ENCODE peak calls at places on chromosome 17, in nine cellular contexts. One of them, this sample, is unnamed.
A peak's percentile ranks its signal among the peaks of the same experiment; 100 is the strongest.

GRCh38 chr17:83151442-83152220 is 72.2 kb downstream of the METRNL start:
- DNase-seq in stimulated activated CD8-positive, alpha-beta memory T cell treated with anti-CD3 and anti-CD28 coated beads, Interleukin-12 subunit alpha, Interleukin-12 subunit beta, amount 100 ng/mL, for 1 hour: no peak
- DNase-seq in activated T-cell treated with anti-CD3 and anti-CD28 coated beads for 48 hours: no peak
- DNase-seq in HCEC 1CT: no peak
- DNase-seq in COR-L47: no peak
- DNase-seq in HCT116: no peak
- DNase-seq in HT-29: no peak
- DNase-seq in stimulated activated naive CD4-positive, alpha-beta T cell: no peak
- DNase-seq in left ventricle myocardium superior: no peak
- DNase-seq in this sample: no peak

GRCh38 chr17:3754458-3755334 is 31.0 kb downstream of the HASPIN start:
- DNase-seq in stimulated activated naive CD4-positive, alpha-beta T cell: peak; percentile 90
- DNase-seq in HCEC 1CT: no peak
- DNase-seq in stimulated activated CD8-positive, alpha-beta memory T cell treated with anti-CD3 and anti-CD28 coated beads, Interleukin-12 subunit alpha, Interleukin-12 subunit beta, amount 100 ng/mL, for 1 hour: peak; percentile 59
- DNase-seq in HCT116: peak; percentile 95
- DNase-seq in activated T-cell treated with anti-CD3 and anti-CD28 coated beads for 48 hours: peak; percentile 61
- DNase-seq in HT-29: peak; percentile 96
- DNase-seq in left ventricle myocardium superior: peak; percentile 49
- DNase-seq in COR-L47: peak; percentile 78
- DNase-seq in this sample: peak; percentile 97

GRCh38 chr17:21815352-21816063 is 123.2 kb downstream of the KCNJ18 start:
- DNase-seq in HCEC 1CT: no peak
- DNase-seq in HT-29: no peak
- DNase-seq in left ventricle myocardium superior: peak; percentile 15
- DNase-seq in HCT116: no peak
- DNase-seq in activated T-cell treated with anti-CD3 and anti-CD28 coated beads for 48 hours: no peak
- DNase-seq in COR-L47: no peak
- DNase-seq in stimulated activated naive CD4-positive, alpha-beta T cell: no peak
- DNase-seq in stimulated activated CD8-positive, alpha-beta memory T cell treated with anti-CD3 and anti-CD28 coated beads, Interleukin-12 subunit alpha, Interleukin-12 subunit beta, amount 100 ng/mL, for 1 hour: no peak
- DNase-seq in this sample: no peak

GRCh38 chr17:76697702-76698465 is 12.9 kb downstream of the MXRA7 start:
- DNase-seq in COR-L47: no peak
- DNase-seq in HCEC 1CT: no peak
- DNase-seq in stimulated activated naive CD4-positive, alpha-beta T cell: no peak
- DNase-seq in activated T-cell treated with anti-CD3 and anti-CD28 coated beads for 48 hours: no peak
- DNase-seq in left ventricle myocardium superior: peak; percentile 66
- DNase-seq in HCT116: no peak
- DNase-seq in stimulated activated CD8-positive, alpha-beta memory T cell treated with anti-CD3 and anti-CD28 coated beads, Interleukin-12 subunit alpha, Interleukin-12 subunit beta, amount 100 ng/mL, for 1 hour: no peak
- DNase-seq in HT-29: no peak
- DNase-seq in this sample: no peak

GRCh38 chr17:82216301-82217119 is 3.9 kb upstream of the CCDC57 start:
- DNase-seq in COR-L47: no peak
- DNase-seq in HCEC 1CT: peak; percentile 86
- DNase-seq in HCT116: peak; percentile 85
- DNase-seq in HT-29: peak; percentile 71
- DNase-seq in stimulated activated CD8-positive, alpha-beta memory T cell treated with anti-CD3 and anti-CD28 coated beads, Interleukin-12 subunit alpha, Interleukin-12 subunit beta, amount 100 ng/mL, for 1 hour: no peak
- DNase-seq in activated T-cell treated with anti-CD3 and anti-CD28 coated beads for 48 hours: peak; percentile 43
- DNase-seq in stimulated activated naive CD4-positive, alpha-beta T cell: no peak
- DNase-seq in left ventricle myocardium superior: peak; percentile 79
- DNase-seq in this sample: peak; percentile 94

GRCh38 chr17:59848385-59848668 is 44.4 kb downstream of the TUBD1 start:
- DNase-seq in HCT116: no peak
- DNase-seq in stimulated activated naive CD4-positive, alpha-beta T cell: no peak
- DNase-seq in left ventricle myocardium superior: no peak
- DNase-seq in HT-29: no peak
- DNase-seq in stimulated activated CD8-positive, alpha-beta memory T cell treated with anti-CD3 and anti-CD28 coated beads, Interleukin-12 subunit alpha, Interleukin-12 subunit beta, amount 100 ng/mL, for 1 hour: no peak
- DNase-seq in COR-L47: no peak
- DNase-seq in activated T-cell treated with anti-CD3 and anti-CD28 coated beads for 48 hours: no peak
- DNase-seq in HCEC 1CT: no peak
- DNase-seq in this sample: no peak

GRCh38 chr17:20028436-20028835 is 19.3 kb downstream of the SPECC1 start:
- DNase-seq in HCEC 1CT: no peak
- DNase-seq in stimulated activated naive CD4-positive, alpha-beta T cell: no peak
- DNase-seq in activated T-cell treated with anti-CD3 and anti-CD28 coated beads for 48 hours: no peak
- DNase-seq in left ventricle myocardium superior: no peak
- DNase-seq in HT-29: no peak
- DNase-seq in stimulated activated CD8-positive, alpha-beta memory T cell treated with anti-CD3 and anti-CD28 coated beads, Interleukin-12 subunit alpha, Interleukin-12 subunit beta, amount 100 ng/mL, for 1 hour: no peak
- DNase-seq in HCT116: no peak
- DNase-seq in COR-L47: no peak
- DNase-seq in this sample: no peak

GRCh38 chr17:43014020-43014615 is 7.5 kb downstream of the IFI35 start:
- DNase-seq in COR-L47: no peak
- DNase-seq in HT-29: no peak
- DNase-seq in HCEC 1CT: no peak
- DNase-seq in stimulated activated naive CD4-positive, alpha-beta T cell: no peak
- DNase-seq in left ventricle myocardium superior: peak; percentile 51
- DNase-seq in HCT116: no peak
- DNase-seq in activated T-cell treated with anti-CD3 and anti-CD28 coated beads for 48 hours: no peak
- DNase-seq in stimulated activated CD8-positive, alpha-beta memory T cell treated with anti-CD3 and anti-CD28 coated beads, Interleukin-12 subunit alpha, Interleukin-12 subunit beta, amount 100 ng/mL, for 1 hour: no peak
- DNase-seq in this sample: no peak

GRCh38 chr17:81712468-81713003 is 452 bp downstream of the SLC25A10 start:
- DNase-seq in activated T-cell treated with anti-CD3 and anti-CD28 coated beads for 48 hours: no peak
- DNase-seq in COR-L47: no peak
- DNase-seq in stimulated activated CD8-positive, alpha-beta memory T cell treated with anti-CD3 and anti-CD28 coated beads, Interleukin-12 subunit alpha, Interleukin-12 subunit beta, amount 100 ng/mL, for 1 hour: no peak
- DNase-seq in HCT116: no peak
- DNase-seq in stimulated activated naive CD4-positive, alpha-beta T cell: no peak
- DNase-seq in HCEC 1CT: peak; percentile 30
- DNase-seq in left ventricle myocardium superior: peak; percentile 52
- DNase-seq in HT-29: peak; percentile 75
- DNase-seq in this sample: peak; percentile 63

GRCh38 chr17:38509008-38509771 is 80.9 kb downstream of the ARHGAP23 start:
- DNase-seq in left ventricle myocardium superior: peak; percentile 85
- DNase-seq in HCT116: peak; percentile 65
- DNase-seq in stimulated activated naive CD4-positive, alpha-beta T cell: peak; percentile 46
- DNase-seq in stimulated activated CD8-positive, alpha-beta memory T cell treated with anti-CD3 and anti-CD28 coated beads, Interleukin-12 subunit alpha, Interleukin-12 subunit beta, amount 100 ng/mL, for 1 hour: peak; percentile 38
- DNase-seq in HCEC 1CT: peak; percentile 89
- DNase-seq in activated T-cell treated with anti-CD3 and anti-CD28 coated beads for 48 hours: peak; percentile 76
- DNase-seq in COR-L47: no peak
- DNase-seq in HT-29: peak; percentile 99
- DNase-seq in this sample: peak; percentile 95

GRCh38 chr17:45770632-45771472 is 13.3 kb upstream of the CRHR1 start:
- DNase-seq in HCT116: no peak
- DNase-seq in left ventricle myocardium superior: no peak
- DNase-seq in HT-29: no peak
- DNase-seq in HCEC 1CT: no peak
- DNase-seq in activated T-cell treated with anti-CD3 and anti-CD28 coated beads for 48 hours: no peak
- DNase-seq in stimulated activated CD8-positive, alpha-beta memory T cell treated with anti-CD3 and anti-CD28 coated beads, Interleukin-12 subunit alpha, Interleukin-12 subunit beta, amount 100 ng/mL, for 1 hour: no peak
- DNase-seq in COR-L47: no peak
- DNase-seq in stimulated activated naive CD4-positive, alpha-beta T cell: no peak
- DNase-seq in this sample: no peak

GRCh38 chr17:2125013-2125535 is 70.2 kb downstream of the HIC1 start:
- DNase-seq in COR-L47: no peak
- DNase-seq in left ventricle myocardium superior: no peak
- DNase-seq in stimulated activated CD8-positive, alpha-beta memory T cell treated with anti-CD3 and anti-CD28 coated beads, Interleukin-12 subunit alpha, Interleukin-12 subunit beta, amount 100 ng/mL, for 1 hour: no peak
- DNase-seq in stimulated activated naive CD4-positive, alpha-beta T cell: no peak
- DNase-seq in HT-29: no peak
- DNase-seq in HCEC 1CT: no peak
- DNase-seq in HCT116: no peak
- DNase-seq in activated T-cell treated with anti-CD3 and anti-CD28 coated beads for 48 hours: no peak
- DNase-seq in this sample: no peak

GRCh38 chr17:78390241-78391050 is 12.0 kb downstream of the PGS1 start:
- DNase-seq in HCT116: no peak
- DNase-seq in COR-L47: no peak
- DNase-seq in HCEC 1CT: peak; percentile 99
- DNase-seq in stimulated activated CD8-positive, alpha-beta memory T cell treated with anti-CD3 and anti-CD28 coated beads, Interleukin-12 subunit alpha, Interleukin-12 subunit beta, amount 100 ng/mL, for 1 hour: no peak
- DNase-seq in activated T-cell treated with anti-CD3 and anti-CD28 coated beads for 48 hours: no peak
- DNase-seq in stimulated activated naive CD4-positive, alpha-beta T cell: no peak
- DNase-seq in HT-29: no peak
- DNase-seq in left ventricle myocardium superior: peak; percentile 27
- DNase-seq in this sample: peak; percentile 14

GRCh38 chr17:80970762-80971703 is 20.6 kb upstream of the CHMP6 start:
- DNase-seq in activated T-cell treated with anti-CD3 and anti-CD28 coated beads for 48 hours: no peak
- DNase-seq in HT-29: no peak
- DNase-seq in stimulated activated CD8-positive, alpha-beta memory T cell treated with anti-CD3 and anti-CD28 coated beads, Interleukin-12 subunit alpha, Interleukin-12 subunit beta, amount 100 ng/mL, for 1 hour: no peak
- DNase-seq in stimulated activated naive CD4-positive, alpha-beta T cell: no peak
- DNase-seq in HCEC 1CT: no peak
- DNase-seq in left ventricle myocardium superior: no peak
- DNase-seq in HCT116: no peak
- DNase-seq in COR-L47: no peak
- DNase-seq in this sample: no peak

GRCh38 chr17:19538095-19539039 is 4.7 kb downstream of the SLC47A1 start:
- DNase-seq in stimulated activated CD8-positive, alpha-beta memory T cell treated with anti-CD3 and anti-CD28 coated beads, Interleukin-12 subunit alpha, Interleukin-12 subunit beta, amount 100 ng/mL, for 1 hour: no peak
- DNase-seq in left ventricle myocardium superior: peak; percentile 40
- DNase-seq in HCEC 1CT: no peak
- DNase-seq in activated T-cell treated with anti-CD3 and anti-CD28 coated beads for 48 hours: no peak
- DNase-seq in HCT116: no peak
- DNase-seq in HT-29: no peak
- DNase-seq in stimulated activated naive CD4-positive, alpha-beta T cell: no peak
- DNase-seq in COR-L47: no peak
- DNase-seq in this sample: no peak

GRCh38 chr17:13931111-13931526 is 138.2 kb upstream of the COX10 start:
- DNase-seq in left ventricle myocardium superior: no peak
- DNase-seq in activated T-cell treated with anti-CD3 and anti-CD28 coated beads for 48 hours: no peak
- DNase-seq in HCT116: no peak
- DNase-seq in stimulated activated naive CD4-positive, alpha-beta T cell: no peak
- DNase-seq in stimulated activated CD8-positive, alpha-beta memory T cell treated with anti-CD3 and anti-CD28 coated beads, Interleukin-12 subunit alpha, Interleukin-12 subunit beta, amount 100 ng/mL, for 1 hour: no peak
- DNase-seq in HT-29: no peak
- DNase-seq in COR-L47: no peak
- DNase-seq in HCEC 1CT: no peak
- DNase-seq in this sample: no peak

GRCh38 chr17:19712436-19713004 is 3.9 kb downstream of the SLC47A2 start:
- DNase-seq in HCEC 1CT: no peak
- DNase-seq in HCT116: no peak
- DNase-seq in HT-29: no peak
- DNase-seq in stimulated activated naive CD4-positive, alpha-beta T cell: no peak
- DNase-seq in stimulated activated CD8-positive, alpha-beta memory T cell treated with anti-CD3 and anti-CD28 coated beads, Interleukin-12 subunit alpha, Interleukin-12 subunit beta, amount 100 ng/mL, for 1 hour: no peak
- DNase-seq in activated T-cell treated with anti-CD3 and anti-CD28 coated beads for 48 hours: no peak
- DNase-seq in left ventricle myocardium superior: no peak
- DNase-seq in COR-L47: no peak
- DNase-seq in this sample: no peak

GRCh38 chr17:65797809-65798208 is 236.4 kb upstream of the AXIN2 start:
- DNase-seq in COR-L47: no peak
- DNase-seq in stimulated activated CD8-positive, alpha-beta memory T cell treated with anti-CD3 and anti-CD28 coated beads, Interleukin-12 subunit alpha, Interleukin-12 subunit beta, amount 100 ng/mL, for 1 hour: no peak
- DNase-seq in HT-29: peak; percentile 35
- DNase-seq in stimulated activated naive CD4-positive, alpha-beta T cell: peak; percentile 2
- DNase-seq in left ventricle myocardium superior: no peak
- DNase-seq in HCT116: no peak
- DNase-seq in HCEC 1CT: peak; percentile 17
- DNase-seq in activated T-cell treated with anti-CD3 and anti-CD28 coated beads for 48 hours: no peak
- DNase-seq in this sample: no peak

GRCh38 chr17:76382305-76382802 is 2.1 kb upstream of the SPHK1 start:
- DNase-seq in HT-29: no peak
- DNase-seq in stimulated activated CD8-positive, alpha-beta memory T cell treated with anti-CD3 and anti-CD28 coated beads, Interleukin-12 subunit alpha, Interleukin-12 subunit beta, amount 100 ng/mL, for 1 hour: no peak
- DNase-seq in COR-L47: no peak
- DNase-seq in activated T-cell treated with anti-CD3 and anti-CD28 coated beads for 48 hours: peak; percentile 13
- DNase-seq in HCEC 1CT: no peak
- DNase-seq in stimulated activated naive CD4-positive, alpha-beta T cell: no peak
- DNase-seq in HCT116: no peak
- DNase-seq in left ventricle myocardium superior: peak; percentile 55
- DNase-seq in this sample: no peak

GRCh38 chr17:78430892-78431691 is 52.6 kb downstream of the PGS1 start:
- DNase-seq in HCEC 1CT: no peak
- DNase-seq in stimulated activated CD8-positive, alpha-beta memory T cell treated with anti-CD3 and anti-CD28 coated beads, Interleukin-12 subunit alpha, Interleukin-12 subunit beta, amount 100 ng/mL, for 1 hour: no peak
- DNase-seq in left ventricle myocardium superior: no peak
- DNase-seq in stimulated activated naive CD4-positive, alpha-beta T cell: no peak
- DNase-seq in COR-L47: no peak
- DNase-seq in activated T-cell treated with anti-CD3 and anti-CD28 coated beads for 48 hours: no peak
- DNase-seq in HCT116: no peak
- DNase-seq in HT-29: no peak
- DNase-seq in this sample: no peak

This sample was measured in SW480.